ENCODE peak calls at places on chromosomes 2 and 18, in four cellular contexts. One of them, this sample, is unnamed.

GRCh38 chr18:49837889-49838288 is 24.6 kb upstream of the ACAA2 start:
- DNase-seq in GM12878: no peak
- DNase-seq in K562: no peak
- DNase-seq in H1: no peak
- DNase-seq in this sample: no peak

GRCh38 chr18:79935499-79935898 is 16.0 kb downstream of the SLC66A2 start:
- DNase-seq in K562: no peak
- DNase-seq in H1: no peak
- DNase-seq in GM12878: no peak
- DNase-seq in this sample: no peak

GRCh38 chr2:18378020-18378653 is 182.3 kb downstream of the RDH14 start:
- DNase-seq in K562: peak
- DNase-seq in H1: peak
- DNase-seq in GM12878: no peak
- DNase-seq in this sample: peak

GRCh38 chr2:216710531-216711282 is 15.4 kb upstream of the IGFBP5 start:
- DNase-seq in K562: no peak
- DNase-seq in GM12878: no peak
- DNase-seq in H1: no peak
- DNase-seq in this sample: no peak

GRCh38 chr2:144014108-144014507 is 505.8 kb downstream of the ZEB2 start:
- DNase-seq in GM12878: no peak
- DNase-seq in K562: no peak
- DNase-seq in H1: no peak
- DNase-seq in this sample: no peak

GRCh38 chr2:225597911-225598310 is 198.4 kb downstream of the NYAP2 start:
- DNase-seq in K562: no peak
- DNase-seq in H1: no peak
- DNase-seq in GM12878: no peak
- DNase-seq in this sample: no peak

GRCh38 chr2:140262908-140263307 is 1482.7 kb upstream of the NXPH2 start:
- DNase-seq in K562: no peak
- DNase-seq in GM12878: no peak
- DNase-seq in H1: no peak
- DNase-seq in this sample: no peak

GRCh38 chr2:117960231-117960630 is 53.6 kb downstream of the CCDC93 start:
- DNase-seq in H1: no peak
- DNase-seq in K562: no peak
- DNase-seq in GM12878: no peak
- DNase-seq in this sample: no peak

DNA sequence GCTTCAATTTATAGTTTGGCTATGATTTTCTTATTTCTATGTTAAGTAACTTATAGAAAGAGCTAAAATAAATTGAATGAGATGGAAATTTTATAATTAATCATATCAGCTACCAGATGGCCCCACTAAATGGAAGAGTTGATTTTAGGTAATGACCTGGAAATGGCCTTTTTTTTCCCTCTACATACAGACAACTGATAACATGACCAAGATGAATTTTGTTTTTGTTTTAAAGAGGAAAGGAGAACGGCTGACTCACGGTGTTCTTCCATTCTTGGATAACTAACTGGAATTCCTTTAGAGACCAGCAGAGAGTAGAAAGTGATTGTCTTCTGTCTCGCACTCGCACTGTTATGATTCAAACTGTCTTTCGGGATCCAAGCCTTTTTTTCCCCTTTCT is 91.0 kb downstream of the TMEM185B start:
- DNase-seq in H1: no peak
- DNase-seq in K562: no peak
- DNase-seq in GM12878: no peak
- DNase-seq in this sample: no peak
- H3K4me2 ChIP-seq in H1: no peak
- H3K4me2 ChIP-seq in K562: no peak
- H3K4me2 ChIP-seq in GM12878: no peak
- H3K4me2 ChIP-seq in this sample: no peak

DNA sequence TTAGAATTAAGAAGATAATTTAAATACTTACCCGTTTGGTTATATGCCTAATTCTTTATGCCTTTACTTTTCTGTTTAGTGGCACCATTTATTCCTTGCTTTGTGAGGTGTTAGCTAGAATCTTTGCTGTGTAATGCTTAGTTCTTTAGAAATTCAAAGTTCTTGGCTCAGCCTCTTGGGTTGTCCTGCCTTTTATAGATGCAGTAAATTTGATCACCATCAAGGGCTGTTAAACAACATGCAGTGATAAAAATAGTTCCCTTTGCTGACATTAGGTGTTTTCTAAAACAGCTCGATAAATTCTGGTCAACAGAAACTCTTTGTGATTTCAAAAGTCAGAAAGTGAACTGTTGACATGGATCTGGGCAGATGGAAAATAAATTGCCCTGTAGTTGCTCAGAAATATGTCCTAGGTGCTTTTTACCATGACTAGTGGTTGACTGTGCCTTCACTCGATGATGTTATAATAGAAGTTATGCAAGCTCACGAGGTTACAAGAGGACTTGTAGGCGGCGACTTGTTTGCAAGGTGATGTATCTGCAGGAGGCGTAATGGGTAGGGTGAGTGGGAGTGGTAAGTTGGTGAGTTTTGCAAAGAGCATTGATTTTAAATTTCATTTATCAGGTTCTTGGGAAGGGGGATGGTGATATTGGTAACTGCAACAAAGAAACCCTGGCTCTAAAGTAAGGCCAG is 52.1 kb downstream of the LRRTM1 start:
- DNase-seq in GM12878: no peak
- DNase-seq in K562: no peak
- DNase-seq in H1: no peak
- DNase-seq in this sample: no peak
- TF ChIP-seq CREB1 in GM12878: no peak
- TF ChIP-seq CREB1 in K562: no peak
- TF ChIP-seq CREB1 in H1: no peak
- TF ChIP-seq CREB1 in this sample: no peak

DNA sequence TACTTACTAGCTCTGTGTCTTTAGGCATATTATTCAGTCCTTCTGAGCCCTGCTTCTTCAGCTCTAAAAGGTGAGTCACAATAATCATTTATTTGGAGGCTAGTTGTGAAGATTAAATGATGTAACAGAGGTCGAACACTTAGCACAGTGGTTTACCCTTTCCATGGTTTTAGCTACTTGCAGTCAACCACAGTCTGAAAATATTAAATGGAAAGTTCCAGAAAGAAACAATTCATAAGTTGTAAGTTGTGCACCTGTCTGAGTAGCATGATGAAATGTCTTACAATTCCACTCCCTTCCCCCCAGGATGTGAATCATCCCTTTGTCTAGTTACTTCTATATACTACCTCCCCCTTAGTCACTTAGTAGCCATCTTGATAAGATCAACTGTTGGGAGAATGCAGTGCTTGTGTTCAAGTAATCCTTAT is 217.6 kb upstream of the THUMPD2 start:
- DNase-seq in GM12878: no peak
- DNase-seq in H1: no peak
- DNase-seq in K562: no peak
- DNase-seq in this sample: no peak
- H3K4me2 ChIP-seq in GM12878: no peak
- H3K4me2 ChIP-seq in H1: no peak
- H3K4me2 ChIP-seq in K562: no peak
- H3K4me2 ChIP-seq in this sample: no peak

GRCh38 chr2:231036131-231036530 is 1.2 kb upstream of the C2orf72 start:
- DNase-seq in K562: no peak
- DNase-seq in GM12878: no peak
- DNase-seq in H1: no peak
- DNase-seq in this sample: no peak

GRCh38 chr2:231037202-231037730 is at the start of gene C2orf72:
- DNase-seq in GM12878: no peak
- DNase-seq in K562: no peak
- DNase-seq in H1: peak
- DNase-seq in this sample: peak

GRCh38 chr2:231038483-231039293 is 1.4 kb downstream of the C2orf72 start:
- DNase-seq in H1: peak
- DNase-seq in GM12878: no peak
- DNase-seq in K562: no peak
- DNase-seq in this sample: peak

GRCh38 chr2:231037731-231038482 is 584 bp downstream of the C2orf72 start:
- DNase-seq in K562: peak
- DNase-seq in H1: peak
- DNase-seq in GM12878: no peak
- DNase-seq in this sample: peak

DNA sequence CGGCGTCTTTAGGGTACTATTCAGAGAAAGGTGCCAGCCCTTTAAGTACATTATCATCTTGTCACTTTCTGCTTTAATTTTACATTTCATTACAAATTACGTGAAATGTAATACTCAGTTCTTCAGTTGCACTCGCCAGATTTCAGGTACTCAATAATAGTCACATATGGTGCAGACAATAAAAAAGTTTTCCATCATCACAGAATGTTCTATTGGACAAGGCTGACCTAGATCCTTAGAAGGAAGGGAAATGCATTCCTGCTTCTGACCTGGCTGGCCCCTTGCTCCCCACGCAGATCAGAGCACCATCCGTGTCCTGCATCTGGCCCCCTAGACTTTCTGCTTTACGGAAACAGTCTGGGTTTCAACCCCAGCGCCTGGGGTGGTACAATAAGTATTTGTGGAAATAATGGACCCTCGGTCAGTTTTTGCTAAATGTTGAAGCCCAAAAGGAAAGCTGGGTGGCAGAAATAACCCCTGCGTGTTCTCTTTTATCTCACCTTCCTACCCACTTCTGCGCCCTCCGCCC is 681 bp upstream of the C2orf72 start:
- DNase-seq in K562: no peak
- DNase-seq in GM12878: no peak
- DNase-seq in H1: no peak
- DNase-seq in this sample: no peak
- TF ChIP-seq CREB1 in K562: no peak
- TF ChIP-seq CREB1 in GM12878: no peak
- TF ChIP-seq CREB1 in H1: no peak
- TF ChIP-seq CREB1 in this sample: no peak

GRCh38 chr18:22420649-22421048 is 2.9 kb upstream of the CTAGE1 start:
- DNase-seq in H1: no peak
- DNase-seq in K562: no peak
- DNase-seq in GM12878: no peak
- DNase-seq in this sample: no peak
- H3K4me2 ChIP-seq in H1: no peak
- H3K4me2 ChIP-seq in K562: no peak
- H3K4me2 ChIP-seq in GM12878: no peak
- H3K4me2 ChIP-seq in this sample: no peak

GRCh38 chr2:151102196-151102692 is 159.4 kb downstream of the RBM43 start:
- DNase-seq in K562: no peak
- DNase-seq in H1: no peak
- DNase-seq in GM12878: no peak
- DNase-seq in this sample: no peak

GRCh38 chr2:151103551-151103950 is 158.1 kb downstream of the RBM43 start:
- DNase-seq in GM12878: no peak
- DNase-seq in H1: no peak
- DNase-seq in K562: no peak
- DNase-seq in this sample: no peak

GRCh38 chr2:151097118-151097517 is 164.5 kb downstream of the RBM43 start:
- DNase-seq in K562: no peak
- DNase-seq in H1: no peak
- DNase-seq in GM12878: no peak
- DNase-seq in this sample: no peak

GRCh38 chr2:151095463-151095862 is 166.2 kb downstream of the RBM43 start:
- DNase-seq in H1: no peak
- DNase-seq in K562: no peak
- DNase-seq in GM12878: no peak
- DNase-seq in this sample: no peak

GRCh38 chr2:151097930-151098329 is 163.7 kb downstream of the RBM43 start:
- DNase-seq in K562: no peak
- DNase-seq in GM12878: no peak
- DNase-seq in H1: no peak
- DNase-seq in this sample: no peak
- TF ChIP-seq CREB1 in K562: no peak
- TF ChIP-seq CREB1 in GM12878: no peak
- TF ChIP-seq CREB1 in H1: no peak
- TF ChIP-seq CREB1 in this sample: no peak

DNA sequence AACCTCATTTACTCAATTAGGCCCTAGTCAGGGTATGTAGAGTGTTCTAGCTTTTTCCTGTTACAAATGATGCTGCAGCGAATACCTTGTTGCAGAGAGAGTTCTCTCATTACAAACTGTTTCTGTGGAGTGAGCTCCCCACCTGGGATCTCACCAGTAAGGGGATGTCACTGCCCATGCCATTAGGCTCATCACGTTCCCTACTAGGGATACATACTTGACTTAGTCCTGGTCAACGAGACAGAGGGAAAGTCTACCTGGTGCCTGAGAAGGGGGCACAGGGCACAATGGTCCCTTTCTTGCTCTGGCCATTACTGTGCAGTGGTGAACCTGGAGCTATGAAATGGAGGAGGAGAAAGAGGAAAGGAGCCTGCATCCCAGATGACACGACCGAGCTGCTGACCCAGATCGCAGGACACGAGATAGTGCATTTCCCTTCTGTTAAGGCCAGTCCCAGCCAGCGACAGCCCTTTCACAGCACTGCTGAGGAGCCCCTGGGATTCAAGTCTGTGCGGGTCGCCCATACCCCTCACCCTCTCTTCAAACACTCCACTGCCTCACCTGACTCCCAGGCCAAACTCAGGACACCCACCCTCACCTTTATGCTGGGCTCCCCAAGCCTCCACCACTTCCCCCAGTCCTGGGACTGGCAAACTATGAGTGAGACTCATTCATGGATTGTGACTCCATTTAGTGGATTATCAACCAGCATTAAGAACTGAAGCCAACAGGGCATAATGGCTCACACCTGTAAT is 16.0 kb downstream of the MALL start:
- DNase-seq in K562: no peak
- DNase-seq in H1: peak
- DNase-seq in GM12878: no peak
- DNase-seq in this sample: no peak
- H3K4me2 ChIP-seq in K562: no peak
- H3K4me2 ChIP-seq in H1: no peak
- H3K4me2 ChIP-seq in GM12878: no peak
- H3K4me2 ChIP-seq in this sample: no peak

GRCh38 chr2:29516767-29517166 is 401.6 kb downstream of the CLIP4 start:
- DNase-seq in H1: no peak
- DNase-seq in K562: no peak
- DNase-seq in GM12878: no peak
- DNase-seq in this sample: no peak

GRCh38 chr2:29517421-29517820 is 402.2 kb downstream of the CLIP4 start:
- DNase-seq in H1: no peak
- DNase-seq in K562: no peak
- DNase-seq in GM12878: no peak
- DNase-seq in this sample: no peak

GRCh38 chr2:29518010-29518409 is 402.8 kb downstream of the CLIP4 start:
- DNase-seq in K562: no peak
- DNase-seq in GM12878: no peak
- DNase-seq in H1: no peak
- DNase-seq in this sample: no peak

GRCh38 chr2:29519996-29520395 is 401.4 kb downstream of the ALK start:
- DNase-seq in H1: no peak
- DNase-seq in GM12878: no peak
- DNase-seq in K562: no peak
- DNase-seq in this sample: no peak

GRCh38 chr2:29518988-29519925 is 402.1 kb downstream of the ALK start:
- DNase-seq in GM12878: no peak
- DNase-seq in H1: no peak
- DNase-seq in K562: no peak
- DNase-seq in this sample: no peak
- TF ChIP-seq CREB1 in GM12878: no peak
- TF ChIP-seq CREB1 in H1: no peak
- TF ChIP-seq CREB1 in K562: no peak
- TF ChIP-seq CREB1 in this sample: no peak